ENCODE peak calls at places on chromosomes 11 and 22, in nine cellular contexts. One of them, this sample, is unnamed.

GRCh38 chr11:123580557-123581275 is 73.7 kb downstream of the SCN3B start:
- DNase-seq in astrocyte of the cerebellum: no peak
- DNase-seq in GM10248: peak; percentile 88
- DNase-seq in ovary: peak; percentile 67
- DNase-seq in fibroblast of lung: peak; percentile 10
- DNase-seq in AG04450: no peak
- DNase-seq in IMR-90: peak; percentile 19
- DNase-seq in AG04449: no peak
- DNase-seq in BJ: no peak
- DNase-seq in this sample: peak; percentile 32

GRCh38 chr11:44883277-44883676 is 67.4 kb downstream of the TP53I11 start:
- DNase-seq in ovary: no peak
- DNase-seq in fibroblast of lung: no peak
- DNase-seq in AG04449: no peak
- DNase-seq in AG04450: no peak
- DNase-seq in BJ: no peak
- DNase-seq in GM10248: no peak
- DNase-seq in IMR-90: no peak
- DNase-seq in astrocyte of the cerebellum: no peak
- DNase-seq in this sample: no peak

GRCh38 chr22:36619797-36620390 is 83.7 kb downstream of the CACNG2 start:
- DNase-seq in AG04449: no peak
- DNase-seq in ovary: no peak
- DNase-seq in AG04450: no peak
- DNase-seq in BJ: no peak
- DNase-seq in astrocyte of the cerebellum: no peak
- DNase-seq in GM10248: no peak
- DNase-seq in fibroblast of lung: no peak
- DNase-seq in IMR-90: no peak
- DNase-seq in this sample: no peak

GRCh38 chr11:130077671-130078468 is 8.2 kb downstream of the APLP2 start:
- DNase-seq in AG04450: no peak
- DNase-seq in ovary: no peak
- DNase-seq in fibroblast of lung: no peak
- DNase-seq in GM10248: no peak
- DNase-seq in IMR-90: no peak
- DNase-seq in AG04449: no peak
- DNase-seq in astrocyte of the cerebellum: no peak
- DNase-seq in BJ: no peak
- DNase-seq in this sample: no peak

GRCh38 chr11:92888701-92889100 is 80.8 kb upstream of the MTNR1B start:
- DNase-seq in IMR-90: no peak
- DNase-seq in ovary: no peak
- DNase-seq in AG04449: no peak
- DNase-seq in GM10248: no peak
- DNase-seq in AG04450: no peak
- DNase-seq in astrocyte of the cerebellum: no peak
- DNase-seq in fibroblast of lung: no peak
- DNase-seq in BJ: no peak
- DNase-seq in this sample: no peak

GRCh38 chr22:20010307-20011122 is 6.1 kb downstream of the ARVCF start:
- DNase-seq in GM10248: no peak
- DNase-seq in fibroblast of lung: no peak
- DNase-seq in IMR-90: no peak
- DNase-seq in AG04450: no peak
- DNase-seq in BJ: no peak
- DNase-seq in AG04449: no peak
- DNase-seq in astrocyte of the cerebellum: no peak
- DNase-seq in ovary: peak; percentile 16
- DNase-seq in this sample: no peak

GRCh38 chr11:64152841-64153691 is 12.8 kb downstream of the MACROD1 start:
- DNase-seq in ovary: peak; percentile 74
- DNase-seq in GM10248: peak; percentile 94
- DNase-seq in IMR-90: peak; percentile 20
- DNase-seq in astrocyte of the cerebellum: no peak
- DNase-seq in AG04449: no peak
- DNase-seq in BJ: no peak
- DNase-seq in fibroblast of lung: no peak
- DNase-seq in AG04450: no peak
- DNase-seq in this sample: peak; percentile 16

GRCh38 chr11:88431675-88432341 is 94.3 kb upstream of the CTSC start:
- DNase-seq in BJ: no peak
- DNase-seq in fibroblast of lung: no peak
- DNase-seq in astrocyte of the cerebellum: no peak
- DNase-seq in GM10248: no peak
- DNase-seq in AG04450: no peak
- DNase-seq in IMR-90: no peak
- DNase-seq in ovary: no peak
- DNase-seq in AG04449: no peak
- DNase-seq in this sample: no peak

GRCh38 chr11:120539681-120540369 is 28.3 kb downstream of the GRIK4 start:
- DNase-seq in GM10248: no peak
- DNase-seq in AG04450: no peak
- DNase-seq in ovary: no peak
- DNase-seq in IMR-90: peak; percentile 67
- DNase-seq in fibroblast of lung: peak; percentile 82
- DNase-seq in AG04449: peak; percentile 28
- DNase-seq in BJ: no peak
- DNase-seq in astrocyte of the cerebellum: no peak
- DNase-seq in this sample: peak; percentile 41

GRCh38 chr11:69229521-69229920 is 64.4 kb upstream of the MYEOV start:
- DNase-seq in ovary: no peak
- DNase-seq in BJ: no peak
- DNase-seq in AG04450: no peak
- DNase-seq in astrocyte of the cerebellum: no peak
- DNase-seq in AG04449: no peak
- DNase-seq in IMR-90: no peak
- DNase-seq in fibroblast of lung: no peak
- DNase-seq in GM10248: no peak
- DNase-seq in this sample: no peak

GRCh38 chr11:105899776-105900175 is 122.3 kb downstream of the MSANTD4 start:
- DNase-seq in astrocyte of the cerebellum: no peak
- DNase-seq in fibroblast of lung: no peak
- DNase-seq in BJ: no peak
- DNase-seq in GM10248: no peak
- DNase-seq in AG04449: no peak
- DNase-seq in AG04450: no peak
- DNase-seq in ovary: no peak
- DNase-seq in IMR-90: no peak
- DNase-seq in this sample: no peak

GRCh38 chr22:46972901-46973831 is 210.7 kb downstream of the TBC1D22A start:
- DNase-seq in BJ: no peak
- DNase-seq in GM10248: no peak
- DNase-seq in IMR-90: no peak
- DNase-seq in AG04449: no peak
- DNase-seq in astrocyte of the cerebellum: no peak
- DNase-seq in ovary: no peak
- DNase-seq in AG04450: no peak
- DNase-seq in fibroblast of lung: no peak
- DNase-seq in this sample: no peak

GRCh38 chr11:47775240-47775869 is 8.2 kb upstream of the FNBP4 start:
- DNase-seq in astrocyte of the cerebellum: no peak
- DNase-seq in AG04449: no peak
- DNase-seq in AG04450: no peak
- DNase-seq in IMR-90: no peak
- DNase-seq in ovary: no peak
- DNase-seq in fibroblast of lung: no peak
- DNase-seq in GM10248: no peak
- DNase-seq in BJ: no peak
- DNase-seq in this sample: no peak

GRCh38 chr11:35313066-35313765 is 106.1 kb downstream of the SLC1A2 start:
- DNase-seq in fibroblast of lung: no peak
- DNase-seq in AG04450: no peak
- DNase-seq in astrocyte of the cerebellum: no peak
- DNase-seq in ovary: no peak
- DNase-seq in AG04449: no peak
- DNase-seq in IMR-90: no peak
- DNase-seq in GM10248: peak; percentile 75
- DNase-seq in BJ: no peak
- DNase-seq in this sample: no peak

GRCh38 chr11:107043242-107043991 is 25.1 kb upstream of the GUCY1A2 start:
- DNase-seq in fibroblast of lung: peak; percentile 100
- DNase-seq in BJ: peak; percentile 86
- DNase-seq in ovary: no peak
- DNase-seq in astrocyte of the cerebellum: peak; percentile 98
- DNase-seq in IMR-90: peak; percentile 82
- DNase-seq in AG04450: peak; percentile 77
- DNase-seq in AG04449: peak; percentile 93
- DNase-seq in GM10248: peak; percentile 25
- DNase-seq in this sample: peak; percentile 95

DNA sequence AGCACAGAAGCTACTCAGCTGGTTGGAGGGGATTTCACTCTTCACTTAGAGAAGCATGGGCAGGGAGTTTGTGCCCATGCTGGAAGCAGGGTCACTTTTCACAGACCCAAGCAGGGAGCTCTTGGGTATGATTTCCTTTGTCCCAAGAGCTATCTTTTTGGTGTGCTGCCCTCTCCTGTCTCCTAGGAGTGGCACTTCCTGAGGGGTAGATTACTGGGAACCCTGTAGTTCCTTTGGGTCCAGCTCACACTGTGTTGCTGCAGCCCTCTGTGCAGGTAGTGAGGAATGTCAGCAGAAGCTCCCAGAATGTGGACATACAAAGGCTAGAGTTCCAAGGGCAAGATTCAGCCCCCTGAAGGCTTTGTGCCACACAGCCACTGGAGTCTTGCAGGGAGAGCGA is 537.1 kb upstream of the ANO3 start:
- DNase-seq in astrocyte of the cerebellum: no peak
- DNase-seq in GM10248: no peak
- DNase-seq in fibroblast of lung: no peak
- DNase-seq in BJ: no peak
- DNase-seq in IMR-90: no peak
- DNase-seq in ovary: no peak
- DNase-seq in AG04450: no peak
- DNase-seq in AG04449: no peak
- DNase-seq in this sample: no peak
- TF ChIP-seq CTCF in astrocyte of the cerebellum: no peak
- TF ChIP-seq CTCF in GM10248: no peak
- TF ChIP-seq CTCF in fibroblast of lung: no peak
- TF ChIP-seq CTCF in BJ: no peak
- TF ChIP-seq CTCF in IMR-90: no peak
- TF ChIP-seq CTCF in ovary: no peak
- TF ChIP-seq CTCF in AG04450: no peak
- TF ChIP-seq CTCF in AG04449: no peak
- TF ChIP-seq CTCF in this sample: no peak

GRCh38 chr11:82225502-82225901 is 508.2 kb downstream of the FAM181B start:
- DNase-seq in AG04449: no peak
- DNase-seq in IMR-90: no peak
- DNase-seq in BJ: no peak
- DNase-seq in GM10248: no peak
- DNase-seq in fibroblast of lung: no peak
- DNase-seq in AG04450: no peak
- DNase-seq in ovary: no peak
- DNase-seq in astrocyte of the cerebellum: no peak
- DNase-seq in this sample: no peak

GRCh38 chr11:82229346-82229745 is 504.3 kb downstream of the FAM181B start:
- DNase-seq in astrocyte of the cerebellum: peak; percentile 27
- DNase-seq in AG04449: no peak
- DNase-seq in BJ: no peak
- DNase-seq in AG04450: no peak
- DNase-seq in fibroblast of lung: no peak
- DNase-seq in IMR-90: no peak
- DNase-seq in GM10248: peak; percentile 3
- DNase-seq in ovary: no peak
- DNase-seq in this sample: no peak

DNA sequence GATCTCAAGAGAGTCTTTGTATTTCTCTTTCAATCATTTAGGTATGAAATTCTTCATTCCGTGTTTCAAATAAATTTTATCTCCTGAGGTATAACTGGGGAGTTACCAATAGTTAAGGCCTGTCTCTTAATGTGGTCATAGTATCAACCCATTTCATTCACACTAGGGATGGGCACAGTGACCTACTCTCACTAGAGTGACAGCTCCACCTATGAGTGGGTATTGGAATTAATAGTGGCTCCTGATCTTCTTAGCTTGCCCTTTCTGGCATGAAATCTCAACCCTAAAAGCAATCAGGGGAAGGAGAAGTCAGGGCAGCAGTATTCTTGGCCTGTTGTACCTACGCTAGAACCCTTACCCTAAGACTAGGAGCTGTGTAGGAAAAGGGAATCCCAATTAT is 507.7 kb downstream of the FAM181B start:
- DNase-seq in BJ: no peak
- DNase-seq in astrocyte of the cerebellum: no peak
- DNase-seq in IMR-90: no peak
- DNase-seq in fibroblast of lung: no peak
- DNase-seq in ovary: no peak
- DNase-seq in AG04449: no peak
- DNase-seq in AG04450: no peak
- DNase-seq in GM10248: no peak
- DNase-seq in this sample: no peak
- TF ChIP-seq CTCF in BJ: no peak
- TF ChIP-seq CTCF in astrocyte of the cerebellum: no peak
- TF ChIP-seq CTCF in IMR-90: no peak
- TF ChIP-seq CTCF in fibroblast of lung: no peak
- TF ChIP-seq CTCF in ovary: no peak
- TF ChIP-seq CTCF in AG04449: no peak
- TF ChIP-seq CTCF in AG04450: no peak
- TF ChIP-seq CTCF in GM10248: no peak
- TF ChIP-seq CTCF in this sample: no peak

GRCh38 chr11:73270089-73270854 is 1.9 kb upstream of the P2RY6 start:
- DNase-seq in AG04450: no peak
- DNase-seq in AG04449: no peak
- DNase-seq in GM10248: peak; percentile 57
- DNase-seq in astrocyte of the cerebellum: no peak
- DNase-seq in fibroblast of lung: no peak
- DNase-seq in IMR-90: no peak
- DNase-seq in ovary: no peak
- DNase-seq in BJ: no peak
- DNase-seq in this sample: no peak
- TF ChIP-seq CTCF in AG04450: no peak
- TF ChIP-seq CTCF in AG04449: no peak
- TF ChIP-seq CTCF in GM10248: no peak
- TF ChIP-seq CTCF in astrocyte of the cerebellum: no peak
- TF ChIP-seq CTCF in fibroblast of lung: no peak
- TF ChIP-seq CTCF in IMR-90: no peak
- TF ChIP-seq CTCF in ovary: no peak
- TF ChIP-seq CTCF in BJ: no peak
- TF ChIP-seq CTCF in this sample: no peak

DNA sequence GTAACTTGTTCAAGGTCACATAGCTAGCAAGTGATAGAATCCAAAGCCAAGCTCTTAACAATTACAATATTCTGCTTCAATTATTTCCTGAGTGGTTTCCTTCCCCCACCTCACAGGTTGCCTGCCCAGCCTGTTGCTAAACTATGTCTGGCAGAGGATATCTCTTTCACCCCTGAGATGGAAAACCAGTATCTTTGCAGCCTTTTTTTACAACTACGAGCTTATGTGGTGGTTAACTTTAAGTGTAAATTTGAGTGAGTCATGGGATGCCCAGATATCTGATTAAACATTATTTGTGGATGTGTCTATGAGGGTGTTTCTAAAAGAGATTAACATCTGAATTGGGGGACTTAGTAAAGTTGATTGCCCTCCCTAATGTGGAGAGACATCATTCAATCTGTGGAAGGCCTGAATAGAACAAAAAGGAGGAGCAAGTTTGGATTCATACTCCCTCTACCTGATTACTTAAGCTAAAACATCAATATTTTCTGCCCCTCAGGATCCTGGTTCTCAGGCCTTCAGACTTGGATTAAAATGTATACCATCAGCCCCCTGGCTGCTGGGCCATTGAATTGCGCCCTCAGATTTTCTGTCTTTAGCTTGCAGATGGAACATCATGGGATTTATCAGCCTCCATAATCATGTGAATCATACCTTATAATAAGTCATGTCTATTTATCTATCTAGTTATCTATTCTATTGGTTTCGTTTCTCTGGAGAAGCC is 911.9 kb downstream of the METTL15 start:
- DNase-seq in AG04450: no peak
- DNase-seq in ovary: no peak
- DNase-seq in astrocyte of the cerebellum: peak; percentile 4
- DNase-seq in AG04449: no peak
- DNase-seq in IMR-90: peak; percentile 66
- DNase-seq in BJ: no peak
- DNase-seq in fibroblast of lung: peak; percentile 57
- DNase-seq in GM10248: no peak
- DNase-seq in this sample: peak; percentile 34
- TF ChIP-seq CTCF in AG04450: peak; percentile 52
- TF ChIP-seq CTCF in ovary: no peak
- TF ChIP-seq CTCF in astrocyte of the cerebellum: peak; percentile 56
- TF ChIP-seq CTCF in AG04449: peak; percentile 47
- TF ChIP-seq CTCF in IMR-90: peak; percentile 63
- TF ChIP-seq CTCF in BJ: peak; percentile 50
- TF ChIP-seq CTCF in fibroblast of lung: peak; percentile 29
- TF ChIP-seq CTCF in GM10248: no peak
- TF ChIP-seq CTCF in this sample: peak; percentile 77

This sample was measured in HFFc6.